ENCODE peak calls at places on chromosomes 7 and 10, in five cellular contexts. C, O, W, L and J are unnamed samples.

GRCh38 chr7:124246262-124246863 is 213.5 kb upstream of the TMEM229A start:
- DNase-seq in L (no peak), C (no peak), O (no peak), W (no peak), J (no peak)

GRCh38 chr10:77251297-77252013 is 386.2 kb downstream of the KCNMA1 start:
- DNase-seq in O (peak; percentile 58), W (no peak), L (no peak), C (peak; percentile 58), J (peak; percentile 40)

GRCh38 chr10:11148131-11148530 is 130.5 kb downstream of the CELF2 start:
- DNase-seq in C (no peak), O (no peak), W (no peak), L (no peak), J (no peak)

GRCh38 chr10:45052700-45053099 is 52.0 kb downstream of the ZNF22 start:
- DNase-seq in O (no peak), W (no peak), L (no peak), C (no peak), J (no peak)

GRCh38 chr7:132436121-132436520 is 140.1 kb downstream of the PLXNA4 start:
- DNase-seq in C (no peak), L (no peak), O (no peak), W (no peak), J (no peak)

GRCh38 chr7:157932498-157933218 is 595.9 kb downstream of the DNAJB6 start:
- DNase-seq in C (peak; percentile 41), L (no peak), W (no peak), O (peak; percentile 2), J (peak; percentile 3)

GRCh38 chr10:124602121-124602561 is 140.5 kb downstream of the LHPP start:
- DNase-seq in W (no peak), C (no peak), O (no peak), L (no peak), J (no peak)

GRCh38 chr10:132094581-132095234 is 29.0 kb downstream of the JAKMIP3 start:
- DNase-seq in W (no peak), C (no peak), O (no peak), L (no peak), J (no peak)